ENCODE peak calls at places on chromosomes 12 and 14, in seven cellular contexts. V is Panc1; G is HS-5; X is central memory CD8-positive, alpha-beta T cell; A is left colon; I is activated CD4-positive, alpha-beta T cell treated with anti-CD3 and anti-CD28 coated beads for 1 hour; B is mesothelial cell of epicardium. L is an unnamed sample.
A peak's percentile ranks its signal among the peaks of the same experiment; 100 is the strongest.

GRCh38 chr12:56867216-56867615 is 67.0 kb downstream of the SDR9C7 start:
- DNase-seq in V (no peak), G (no peak), X (no peak), A (no peak), I (no peak), B (no peak), L (no peak)

GRCh38 chr14:68841030-68841809 is 48.4 kb upstream of the ZFP36L1 start:
- DNase-seq in V (no peak), G (no peak), X (no peak), A (no peak), I (no peak), B (no peak), L (no peak)

GRCh38 chr12:34299802-34300193 is 277.5 kb downstream of the ALG10 start:
- DNase-seq in V (no peak), G (no peak), X (no peak), A (no peak), I (no peak), B (no peak), L (no peak)

GRCh38 chr14:95046711-95047681 is 110.3 kb downstream of the DICER1 start:
- DNase-seq in V (no peak), G (no peak), X (no peak), A (peak; percentile 57), I (no peak), B (no peak), L (no peak)

GRCh38 chr12:6962285-6963015 is 8.0 kb downstream of the PHB2 start:
- DNase-seq in V (no peak), G (no peak), X (no peak), A (peak; percentile 93), I (no peak), B (no peak), L (peak; percentile 89)

GRCh38 chr12:125001636-125002035 is 8.2 kb downstream of the BRI3BP start:
- DNase-seq in V (no peak), G (no peak), X (no peak), A (no peak), I (no peak), B (no peak), L (no peak)

GRCh38 chr14:92906420-92906819 is 16.5 kb upstream of the CHGA start:
- DNase-seq in V (no peak), G (no peak), X (no peak), A (no peak), I (no peak), B (no peak), L (no peak)

GRCh38 chr14:33512201-33512600 is 438.7 kb downstream of the EGLN3 start:
- DNase-seq in V (no peak), G (peak; percentile 34), X (no peak), A (no peak), I (no peak), B (no peak), L (no peak)

GRCh38 chr12:120399531-120399930 is 30.6 kb upstream of the MSI1 start:
- DNase-seq in V (no peak), G (peak; percentile 59), X (no peak), A (no peak), I (no peak), B (no peak), L (no peak)

GRCh38 chr14:37544407-37544806 is 50.6 kb downstream of the FOXA1 start:
- DNase-seq in V (no peak), G (no peak), X (no peak), A (peak; percentile 31), I (no peak), B (no peak), L (no peak)

GRCh38 chr14:70013269-70013873 is 134.2 kb downstream of the SMOC1 start:
- DNase-seq in V (no peak), G (no peak), X (no peak), A (no peak), I (no peak), B (no peak), L (peak; percentile 67)

GRCh38 chr12:113086249-113087164 is 30.0 kb downstream of the DTX1 start:
- DNase-seq in V (no peak), G (no peak), X (no peak), A (peak; percentile 45), I (no peak), B (no peak), L (peak; percentile 23)

GRCh38 chr12:121961195-121961879 is 42.9 kb downstream of the CFAP251 start:
- DNase-seq in V (no peak), G (no peak), X (no peak), A (no peak), I (no peak), B (no peak), L (no peak)

GRCh38 chr14:63727231-63727735 is 582 bp downstream of the SGPP1 start:
- DNase-seq in V (no peak), G (no peak), X (no peak), A (peak; percentile 31), I (no peak), B (no peak), L (peak; percentile 52)

GRCh38 chr12:53752651-53753050 is 872 bp upstream of the CISTR start:
- DNase-seq in V (no peak), G (no peak), X (no peak), A (no peak), I (no peak), B (no peak), L (no peak)

GRCh38 chr12:23555808-23556207 is 393.7 kb downstream of the SOX5 start:
- DNase-seq in V (no peak), G (no peak), X (no peak), A (no peak), I (no peak), B (no peak), L (no peak)

GRCh38 chr12:116727261-116727660 is 10.6 kb downstream of the SPRING1 start:
- DNase-seq in V (no peak), G (no peak), X (no peak), A (no peak), I (no peak), B (no peak), L (no peak)

GRCh38 chr12:99381992-99382391 is 265.6 kb upstream of the GARIN6 start:
- DNase-seq in V (no peak), G (peak; percentile 8), X (no peak), A (no peak), I (no peak), B (no peak), L (no peak)

GRCh38 chr12:15688202-15688736 is 100.9 kb downstream of the EPS8 start:
- DNase-seq in V (peak; percentile 46), G (no peak), X (no peak), A (peak; percentile 61), I (no peak), B (no peak), L (peak; percentile 71)

GRCh38 chr14:64244279-64244678 is 49.9 kb downstream of the ESR2 start:
- DNase-seq in V (no peak), G (no peak), X (no peak), A (no peak), I (no peak), B (no peak), L (no peak)

GRCh38 chr14:67934087-67934486 is 114.5 kb downstream of the RAD51B start:
- DNase-seq in V (peak; percentile 64), G (peak; percentile 56), X (no peak), A (no peak), I (no peak), B (no peak), L (no peak)

GRCh38 chr14:100737526-100737925 is 10.8 kb downstream of the DLK1 start:
- DNase-seq in V (no peak), G (no peak), X (no peak), A (no peak), I (no peak), B (peak; percentile 16), L (no peak)

GRCh38 chr12:129215436-129216025 is 362.3 kb downstream of the GLT1D1 start:
- DNase-seq in V (no peak), G (no peak), X (no peak), A (no peak), I (no peak), B (no peak), L (no peak)

GRCh38 chr12:47190271-47190750 is 110.6 kb upstream of the AMIGO2 start:
- DNase-seq in V (no peak), G (no peak), X (no peak), A (no peak), I (no peak), B (no peak), L (no peak)

GRCh38 chr12:26277511-26278246 is 82.3 kb downstream of the SSPN start:
- DNase-seq in V (no peak), G (no peak), X (no peak), A (no peak), I (no peak), B (no peak), L (no peak)

GRCh38 chr12:113231275-113232231 is 10.3 kb downstream of the TPCN1 start:
- DNase-seq in V (no peak), G (no peak), X (no peak), A (no peak), I (no peak), B (no peak), L (no peak)

GRCh38 chr12:124940393-124941169 is 26.1 kb upstream of the UBC start:
- DNase-seq in V (no peak), G (peak; percentile 76), X (peak; percentile 68), A (peak; percentile 95), I (peak; percentile 73), B (peak; percentile 83), L (peak; percentile 95)

GRCh38 chr12:112741106-112741505 is 50.4 kb upstream of the RPH3A start:
- DNase-seq in V (no peak), G (no peak), X (no peak), A (no peak), I (no peak), B (no peak), L (no peak)

GRCh38 chr14:100709252-100709955 is 17.3 kb upstream of the DLK1 start:
- DNase-seq in V (no peak), G (no peak), X (no peak), A (no peak), I (no peak), B (peak; percentile 70), L (no peak)

GRCh38 chr12:24560867-24561266 is 388.0 kb downstream of the BCAT1 start:
- DNase-seq in V (no peak), G (no peak), X (no peak), A (no peak), I (no peak), B (no peak), L (no peak)

GRCh38 chr12:91331371-91331770 is 148.8 kb upstream of the DCN start:
- DNase-seq in V (no peak), G (no peak), X (no peak), A (no peak), I (no peak), B (no peak), L (no peak)

GRCh38 chr14:76091036-76091435 is 60.7 kb upstream of the GPATCH2L start:
- DNase-seq in V (no peak), G (no peak), X (no peak), A (no peak), I (no peak), B (no peak), L (no peak)

L was measured in mucosa of descending colon.